ENCODE peak calls at places on chromosomes 1 and 21, in ten cellular contexts. One of them, this sample, is unnamed.

GRCh38 chr1:30782361-30783243 is 25.0 kb upstream of the LAPTM5 start:
- DNase-seq in GM13977: peak
- DNase-seq in GM23248: peak
- DNase-seq in T follicular helper cell: peak
- DNase-seq in HL-60: peak
- DNase-seq in MCF 10A: peak
- DNase-seq in fibroblast of mammary gland: peak
- DNase-seq in T1000: peak
- DNase-seq in EH: peak
- DNase-seq in effector memory CD8-positive, alpha-beta T cell: peak
- DNase-seq in this sample: peak

GRCh38 chr1:230316864-230317745 is 109.0 kb downstream of the PGBD5 start:
- DNase-seq in GM13977: no peak
- DNase-seq in GM23248: no peak
- DNase-seq in T follicular helper cell: no peak
- DNase-seq in HL-60: no peak
- DNase-seq in MCF 10A: no peak
- DNase-seq in fibroblast of mammary gland: no peak
- DNase-seq in T1000: no peak
- DNase-seq in EH: no peak
- DNase-seq in effector memory CD8-positive, alpha-beta T cell: no peak
- DNase-seq in this sample: no peak

GRCh38 chr1:24544239-24544638 is 11.6 kb upstream of the NCMAP start:
- DNase-seq in GM13977: no peak
- DNase-seq in GM23248: no peak
- DNase-seq in T follicular helper cell: no peak
- DNase-seq in HL-60: no peak
- DNase-seq in MCF 10A: no peak
- DNase-seq in fibroblast of mammary gland: no peak
- DNase-seq in T1000: no peak
- DNase-seq in EH: peak
- DNase-seq in effector memory CD8-positive, alpha-beta T cell: no peak
- DNase-seq in this sample: no peak

GRCh38 chr1:158728510-158729225 is 8.1 kb upstream of the OR6K3 start:
- DNase-seq in GM13977: no peak
- DNase-seq in GM23248: no peak
- DNase-seq in T follicular helper cell: no peak
- DNase-seq in HL-60: no peak
- DNase-seq in MCF 10A: no peak
- DNase-seq in fibroblast of mammary gland: no peak
- DNase-seq in T1000: no peak
- DNase-seq in EH: no peak
- DNase-seq in effector memory CD8-positive, alpha-beta T cell: no peak
- DNase-seq in this sample: no peak

GRCh38 chr1:25556791-25557476 is 13.5 kb downstream of the LDLRAP1 start:
- DNase-seq in GM13977: no peak
- DNase-seq in GM23248: peak
- DNase-seq in T follicular helper cell: no peak
- DNase-seq in HL-60: peak
- DNase-seq in MCF 10A: peak
- DNase-seq in fibroblast of mammary gland: peak
- DNase-seq in T1000: no peak
- DNase-seq in EH: peak
- DNase-seq in effector memory CD8-positive, alpha-beta T cell: peak
- DNase-seq in this sample: no peak

GRCh38 chr1:94578856-94579255 is 37.3 kb upstream of the F3 start:
- DNase-seq in GM13977: no peak
- DNase-seq in GM23248: peak
- DNase-seq in T follicular helper cell: no peak
- DNase-seq in HL-60: no peak
- DNase-seq in MCF 10A: no peak
- DNase-seq in fibroblast of mammary gland: no peak
- DNase-seq in T1000: no peak
- DNase-seq in EH: peak
- DNase-seq in effector memory CD8-positive, alpha-beta T cell: no peak
- DNase-seq in this sample: no peak

GRCh38 chr21:37593015-37593414 is 226.4 kb downstream of the DYRK1A start:
- DNase-seq in GM13977: no peak
- DNase-seq in GM23248: no peak
- DNase-seq in T follicular helper cell: no peak
- DNase-seq in HL-60: no peak
- DNase-seq in MCF 10A: no peak
- DNase-seq in fibroblast of mammary gland: no peak
- DNase-seq in T1000: no peak
- DNase-seq in EH: no peak
- DNase-seq in effector memory CD8-positive, alpha-beta T cell: no peak
- DNase-seq in this sample: no peak

GRCh38 chr1:34060901-34061415 is 104.1 kb downstream of the CSMD2 start:
- DNase-seq in GM13977: no peak
- DNase-seq in GM23248: peak
- DNase-seq in T follicular helper cell: no peak
- DNase-seq in HL-60: no peak
- DNase-seq in MCF 10A: no peak
- DNase-seq in fibroblast of mammary gland: peak
- DNase-seq in T1000: no peak
- DNase-seq in EH: no peak
- DNase-seq in effector memory CD8-positive, alpha-beta T cell: no peak
- DNase-seq in this sample: no peak